ENCODE peak calls at places on chromosomes 13 and 19, in six cellular contexts. One of them, this sample, is unnamed.

GRCh38 chr13:113207890-113208423 is 512 bp downstream of the PCID2 start:
- DNase-seq in amniotic stem cell: no peak
- DNase-seq in HEK293T: peak
- DNase-seq in body of pancreas: peak
- DNase-seq in nephron progenitor cell: no peak
- DNase-seq in stimulated activated CD4-positive, alpha-beta T cell treated with anti-CD3 and anti-CD28 coated beads, Interleukin-1b, Interleukin-23, amount 100 ng/mL, for 24 hours: no peak
- DNase-seq in this sample: no peak

GRCh38 chr19:35882074-35882832 is 13.9 kb downstream of the APLP1 start:
- DNase-seq in amniotic stem cell: peak
- DNase-seq in HEK293T: peak
- DNase-seq in body of pancreas: peak
- DNase-seq in nephron progenitor cell: no peak
- DNase-seq in stimulated activated CD4-positive, alpha-beta T cell treated with anti-CD3 and anti-CD28 coated beads, Interleukin-1b, Interleukin-23, amount 100 ng/mL, for 24 hours: no peak
- DNase-seq in this sample: no peak

GRCh38 chr13:27171244-27171829 is at the start of gene USP12:
- DNase-seq in amniotic stem cell: peak
- DNase-seq in HEK293T: peak
- DNase-seq in body of pancreas: peak
- DNase-seq in nephron progenitor cell: peak
- DNase-seq in stimulated activated CD4-positive, alpha-beta T cell treated with anti-CD3 and anti-CD28 coated beads, Interleukin-1b, Interleukin-23, amount 100 ng/mL, for 24 hours: no peak
- DNase-seq in this sample: no peak

GRCh38 chr19:56476671-56477428 is at the start of gene ZNF667:
- DNase-seq in amniotic stem cell: peak
- DNase-seq in HEK293T: no peak
- DNase-seq in body of pancreas: peak
- DNase-seq in nephron progenitor cell: no peak
- DNase-seq in stimulated activated CD4-positive, alpha-beta T cell treated with anti-CD3 and anti-CD28 coated beads, Interleukin-1b, Interleukin-23, amount 100 ng/mL, for 24 hours: no peak
- DNase-seq in this sample: no peak

GRCh38 chr19:55265723-55266386 is 7.0 kb upstream of the PPP6R1 start:
- DNase-seq in amniotic stem cell: no peak
- DNase-seq in HEK293T: no peak
- DNase-seq in body of pancreas: no peak
- DNase-seq in nephron progenitor cell: no peak
- DNase-seq in stimulated activated CD4-positive, alpha-beta T cell treated with anti-CD3 and anti-CD28 coated beads, Interleukin-1b, Interleukin-23, amount 100 ng/mL, for 24 hours: no peak
- DNase-seq in this sample: no peak

GRCh38 chr13:36601186-36601585 is 72.6 kb upstream of the SERTM1 start:
- DNase-seq in amniotic stem cell: no peak
- DNase-seq in HEK293T: no peak
- DNase-seq in body of pancreas: no peak
- DNase-seq in nephron progenitor cell: no peak
- DNase-seq in stimulated activated CD4-positive, alpha-beta T cell treated with anti-CD3 and anti-CD28 coated beads, Interleukin-1b, Interleukin-23, amount 100 ng/mL, for 24 hours: no peak
- DNase-seq in this sample: no peak

GRCh38 chr19:6047741-6048231 is 62.5 kb downstream of the RFX2 start:
- DNase-seq in amniotic stem cell: peak
- DNase-seq in HEK293T: peak
- DNase-seq in body of pancreas: peak
- DNase-seq in nephron progenitor cell: peak
- DNase-seq in stimulated activated CD4-positive, alpha-beta T cell treated with anti-CD3 and anti-CD28 coated beads, Interleukin-1b, Interleukin-23, amount 100 ng/mL, for 24 hours: no peak
- DNase-seq in this sample: no peak

GRCh38 chr13:23463631-23464030 is 30.1 kb upstream of the SACS start:
- DNase-seq in amniotic stem cell: no peak
- DNase-seq in HEK293T: no peak
- DNase-seq in body of pancreas: no peak
- DNase-seq in nephron progenitor cell: no peak
- DNase-seq in stimulated activated CD4-positive, alpha-beta T cell treated with anti-CD3 and anti-CD28 coated beads, Interleukin-1b, Interleukin-23, amount 100 ng/mL, for 24 hours: no peak
- DNase-seq in this sample: no peak

GRCh38 chr13:53189162-53189561 is 160.5 kb downstream of the OLFM4 start:
- DNase-seq in amniotic stem cell: no peak
- DNase-seq in HEK293T: no peak
- DNase-seq in body of pancreas: no peak
- DNase-seq in nephron progenitor cell: no peak
- DNase-seq in stimulated activated CD4-positive, alpha-beta T cell treated with anti-CD3 and anti-CD28 coated beads, Interleukin-1b, Interleukin-23, amount 100 ng/mL, for 24 hours: no peak
- DNase-seq in this sample: no peak

GRCh38 chr19:55058781-55059610 is 4.0 kb downstream of the RDH13 start:
- DNase-seq in amniotic stem cell: no peak
- DNase-seq in HEK293T: no peak
- DNase-seq in body of pancreas: no peak
- DNase-seq in nephron progenitor cell: no peak
- DNase-seq in stimulated activated CD4-positive, alpha-beta T cell treated with anti-CD3 and anti-CD28 coated beads, Interleukin-1b, Interleukin-23, amount 100 ng/mL, for 24 hours: no peak
- DNase-seq in this sample: no peak

GRCh38 chr19:19006213-19006612 is 27.1 kb downstream of the SUGP2 start:
- DNase-seq in amniotic stem cell: no peak
- DNase-seq in HEK293T: no peak
- DNase-seq in body of pancreas: no peak
- DNase-seq in nephron progenitor cell: no peak
- DNase-seq in stimulated activated CD4-positive, alpha-beta T cell treated with anti-CD3 and anti-CD28 coated beads, Interleukin-1b, Interleukin-23, amount 100 ng/mL, for 24 hours: no peak
- DNase-seq in this sample: no peak

GRCh38 chr13:45936621-45937020 is 85.1 kb upstream of the SIAH3 start:
- DNase-seq in amniotic stem cell: no peak
- DNase-seq in HEK293T: no peak
- DNase-seq in body of pancreas: no peak
- DNase-seq in nephron progenitor cell: no peak
- DNase-seq in stimulated activated CD4-positive, alpha-beta T cell treated with anti-CD3 and anti-CD28 coated beads, Interleukin-1b, Interleukin-23, amount 100 ng/mL, for 24 hours: no peak
- DNase-seq in this sample: no peak

GRCh38 chr19:4120933-4121612 is 2.8 kb downstream of the MAP2K2 start:
- DNase-seq in amniotic stem cell: no peak
- DNase-seq in HEK293T: no peak
- DNase-seq in body of pancreas: no peak
- DNase-seq in nephron progenitor cell: no peak
- DNase-seq in stimulated activated CD4-positive, alpha-beta T cell treated with anti-CD3 and anti-CD28 coated beads, Interleukin-1b, Interleukin-23, amount 100 ng/mL, for 24 hours: no peak
- DNase-seq in this sample: no peak

GRCh38 chr13:99035715-99036114 is 57.9 kb upstream of the DOCK9 start:
- DNase-seq in amniotic stem cell: no peak
- DNase-seq in HEK293T: no peak
- DNase-seq in body of pancreas: no peak
- DNase-seq in nephron progenitor cell: no peak
- DNase-seq in stimulated activated CD4-positive, alpha-beta T cell treated with anti-CD3 and anti-CD28 coated beads, Interleukin-1b, Interleukin-23, amount 100 ng/mL, for 24 hours: no peak
- DNase-seq in this sample: no peak

GRCh38 chr13:111855786-111856185 is 211.2 kb upstream of the SOX1 start:
- DNase-seq in amniotic stem cell: no peak
- DNase-seq in HEK293T: no peak
- DNase-seq in body of pancreas: no peak
- DNase-seq in nephron progenitor cell: no peak
- DNase-seq in stimulated activated CD4-positive, alpha-beta T cell treated with anti-CD3 and anti-CD28 coated beads, Interleukin-1b, Interleukin-23, amount 100 ng/mL, for 24 hours: no peak
- DNase-seq in this sample: no peak

GRCh38 chr19:18401580-18402112 is 4.2 kb upstream of the LRRC25 start:
- DNase-seq in amniotic stem cell: no peak
- DNase-seq in HEK293T: peak
- DNase-seq in body of pancreas: peak
- DNase-seq in nephron progenitor cell: no peak
- DNase-seq in stimulated activated CD4-positive, alpha-beta T cell treated with anti-CD3 and anti-CD28 coated beads, Interleukin-1b, Interleukin-23, amount 100 ng/mL, for 24 hours: no peak
- DNase-seq in this sample: no peak

GRCh38 chr13:55199132-55199531 is 1941.6 kb upstream of the PRR20A start:
- DNase-seq in amniotic stem cell: no peak
- DNase-seq in HEK293T: peak
- DNase-seq in body of pancreas: no peak
- DNase-seq in nephron progenitor cell: peak
- DNase-seq in stimulated activated CD4-positive, alpha-beta T cell treated with anti-CD3 and anti-CD28 coated beads, Interleukin-1b, Interleukin-23, amount 100 ng/mL, for 24 hours: no peak
- DNase-seq in this sample: no peak

GRCh38 chr13:23557043-23557442 is 13.2 kb upstream of the TNFRSF19 start:
- DNase-seq in amniotic stem cell: no peak
- DNase-seq in HEK293T: no peak
- DNase-seq in body of pancreas: no peak
- DNase-seq in nephron progenitor cell: no peak
- DNase-seq in stimulated activated CD4-positive, alpha-beta T cell treated with anti-CD3 and anti-CD28 coated beads, Interleukin-1b, Interleukin-23, amount 100 ng/mL, for 24 hours: no peak
- DNase-seq in this sample: no peak

GRCh38 chr19:3547301-3547731 is 8.3 kb downstream of the TEKTIP1 start:
- DNase-seq in amniotic stem cell: no peak
- DNase-seq in HEK293T: peak
- DNase-seq in body of pancreas: no peak
- DNase-seq in nephron progenitor cell: no peak
- DNase-seq in stimulated activated CD4-positive, alpha-beta T cell treated with anti-CD3 and anti-CD28 coated beads, Interleukin-1b, Interleukin-23, amount 100 ng/mL, for 24 hours: no peak
- DNase-seq in this sample: no peak

GRCh38 chr19:45451181-45451849 is 16.5 kb upstream of the FOSB start:
- DNase-seq in amniotic stem cell: no peak
- DNase-seq in HEK293T: no peak
- DNase-seq in body of pancreas: peak
- DNase-seq in nephron progenitor cell: no peak
- DNase-seq in stimulated activated CD4-positive, alpha-beta T cell treated with anti-CD3 and anti-CD28 coated beads, Interleukin-1b, Interleukin-23, amount 100 ng/mL, for 24 hours: no peak
- DNase-seq in this sample: no peak

GRCh38 chr19:18865973-18866799 is 29.8 kb downstream of the CERS1 start:
- DNase-seq in amniotic stem cell: no peak
- DNase-seq in HEK293T: peak
- DNase-seq in body of pancreas: peak
- DNase-seq in nephron progenitor cell: peak
- DNase-seq in stimulated activated CD4-positive, alpha-beta T cell treated with anti-CD3 and anti-CD28 coated beads, Interleukin-1b, Interleukin-23, amount 100 ng/mL, for 24 hours: peak
- DNase-seq in this sample: no peak

GRCh38 chr19:46862974-46863632 is 2.3 kb downstream of the ARHGAP35 start:
- DNase-seq in amniotic stem cell: no peak
- DNase-seq in HEK293T: no peak
- DNase-seq in body of pancreas: no peak
- DNase-seq in nephron progenitor cell: no peak
- DNase-seq in stimulated activated CD4-positive, alpha-beta T cell treated with anti-CD3 and anti-CD28 coated beads, Interleukin-1b, Interleukin-23, amount 100 ng/mL, for 24 hours: no peak
- DNase-seq in this sample: no peak

GRCh38 chr13:113058988-113059850 is 46.4 kb upstream of the F7 start:
- DNase-seq in amniotic stem cell: no peak
- DNase-seq in HEK293T: no peak
- DNase-seq in body of pancreas: no peak
- DNase-seq in nephron progenitor cell: no peak
- DNase-seq in stimulated activated CD4-positive, alpha-beta T cell treated with anti-CD3 and anti-CD28 coated beads, Interleukin-1b, Interleukin-23, amount 100 ng/mL, for 24 hours: no peak
- DNase-seq in this sample: no peak

GRCh38 chr13:107124129-107124718 is 556.3 kb upstream of the ARGLU1 start:
- DNase-seq in amniotic stem cell: no peak
- DNase-seq in HEK293T: no peak
- DNase-seq in body of pancreas: no peak
- DNase-seq in nephron progenitor cell: no peak
- DNase-seq in stimulated activated CD4-positive, alpha-beta T cell treated with anti-CD3 and anti-CD28 coated beads, Interleukin-1b, Interleukin-23, amount 100 ng/mL, for 24 hours: no peak
- DNase-seq in this sample: no peak

GRCh38 chr13:66673401-66673800 is 556.7 kb downstream of the PCDH9 start:
- DNase-seq in amniotic stem cell: no peak
- DNase-seq in HEK293T: no peak
- DNase-seq in body of pancreas: no peak
- DNase-seq in nephron progenitor cell: no peak
- DNase-seq in stimulated activated CD4-positive, alpha-beta T cell treated with anti-CD3 and anti-CD28 coated beads, Interleukin-1b, Interleukin-23, amount 100 ng/mL, for 24 hours: no peak
- DNase-seq in this sample: no peak

GRCh38 chr19:33509774-33510173 is 11.8 kb downstream of the PEPD start:
- DNase-seq in amniotic stem cell: no peak
- DNase-seq in HEK293T: no peak
- DNase-seq in body of pancreas: no peak
- DNase-seq in nephron progenitor cell: no peak
- DNase-seq in stimulated activated CD4-positive, alpha-beta T cell treated with anti-CD3 and anti-CD28 coated beads, Interleukin-1b, Interleukin-23, amount 100 ng/mL, for 24 hours: no peak
- DNase-seq in this sample: no peak